ENCODE peak calls at places on chromosome 11, in six cellular contexts. One of them, this sample, is unnamed.

GRCh38 chr11:19196458-19196857 is 5.3 kb downstream of the CSRP3 start:
- DNase-seq in neuronal stem cell: no peak
- DNase-seq in H1: no peak
- DNase-seq in IMR-90: no peak
- DNase-seq in mesenchymal stem cell: no peak
- DNase-seq in trophoblast cell: no peak
- DNase-seq in this sample: no peak

GRCh38 chr11:120182790-120183491 is 27.9 kb upstream of the OAF start:
- DNase-seq in neuronal stem cell: no peak
- DNase-seq in H1: no peak
- DNase-seq in IMR-90: no peak
- DNase-seq in mesenchymal stem cell: no peak
- DNase-seq in trophoblast cell: no peak
- DNase-seq in this sample: peak

GRCh38 chr11:4455439-4455838 is 6.3 kb downstream of the OR52K2 start:
- DNase-seq in neuronal stem cell: no peak
- DNase-seq in H1: no peak
- DNase-seq in IMR-90: no peak
- DNase-seq in mesenchymal stem cell: no peak
- DNase-seq in trophoblast cell: peak
- DNase-seq in this sample: no peak

GRCh38 chr11:11782532-11783110 is 59.2 kb upstream of the USP47 start:
- DNase-seq in neuronal stem cell: no peak
- DNase-seq in H1: no peak
- DNase-seq in IMR-90: no peak
- DNase-seq in mesenchymal stem cell: no peak
- DNase-seq in trophoblast cell: no peak
- DNase-seq in this sample: no peak

GRCh38 chr11:124724854-124725718 is 14.7 kb upstream of the NRGN start:
- DNase-seq in neuronal stem cell: no peak
- DNase-seq in H1: no peak
- DNase-seq in IMR-90: no peak
- DNase-seq in mesenchymal stem cell: no peak
- DNase-seq in trophoblast cell: no peak
- DNase-seq in this sample: peak

GRCh38 chr11:65911682-65912568 is 6.9 kb downstream of the C11orf68 start:
- DNase-seq in neuronal stem cell: no peak
- DNase-seq in H1: no peak
- DNase-seq in IMR-90: peak
- DNase-seq in mesenchymal stem cell: peak
- DNase-seq in trophoblast cell: no peak
- DNase-seq in this sample: peak

GRCh38 chr11:69530278-69531070 is 49.0 kb downstream of the LINC01488 start:
- DNase-seq in neuronal stem cell: no peak
- DNase-seq in H1: no peak
- DNase-seq in IMR-90: no peak
- DNase-seq in mesenchymal stem cell: no peak
- DNase-seq in trophoblast cell: no peak
- DNase-seq in this sample: no peak

GRCh38 chr11:47917643-47918369 is 62.6 kb upstream of the PTPRJ start:
- DNase-seq in neuronal stem cell: no peak
- DNase-seq in H1: no peak
- DNase-seq in IMR-90: peak
- DNase-seq in mesenchymal stem cell: peak
- DNase-seq in trophoblast cell: peak
- DNase-seq in this sample: peak

GRCh38 chr11:115724709-115725108 is 220.5 kb upstream of the CADM1 start:
- DNase-seq in neuronal stem cell: no peak
- DNase-seq in H1: no peak
- DNase-seq in IMR-90: peak
- DNase-seq in mesenchymal stem cell: peak
- DNase-seq in trophoblast cell: peak
- DNase-seq in this sample: no peak

GRCh38 chr11:65213322-65214211 is 31.8 kb downstream of the CAPN1 start:
- DNase-seq in neuronal stem cell: no peak
- DNase-seq in H1: peak
- DNase-seq in IMR-90: peak
- DNase-seq in mesenchymal stem cell: no peak
- DNase-seq in trophoblast cell: no peak
- DNase-seq in this sample: peak

GRCh38 chr11:27158763-27159679 is 118.4 kb downstream of the BBOX1 start:
- DNase-seq in neuronal stem cell: peak
- DNase-seq in H1: peak
- DNase-seq in IMR-90: peak
- DNase-seq in mesenchymal stem cell: peak
- DNase-seq in trophoblast cell: peak
- DNase-seq in this sample: peak

GRCh38 chr11:69229521-69229920 is 64.4 kb upstream of the MYEOV start:
- DNase-seq in neuronal stem cell: no peak
- DNase-seq in H1: no peak
- DNase-seq in IMR-90: no peak
- DNase-seq in mesenchymal stem cell: no peak
- DNase-seq in trophoblast cell: no peak
- DNase-seq in this sample: no peak

GRCh38 chr11:94125408-94126120 is 3.1 kb upstream of the PANX1 start:
- DNase-seq in neuronal stem cell: no peak
- DNase-seq in H1: no peak
- DNase-seq in IMR-90: no peak
- DNase-seq in mesenchymal stem cell: no peak
- DNase-seq in trophoblast cell: no peak
- DNase-seq in this sample: no peak

GRCh38 chr11:113896156-113896879 is 8.3 kb upstream of the HTR3B start:
- DNase-seq in neuronal stem cell: no peak
- DNase-seq in H1: no peak
- DNase-seq in IMR-90: peak
- DNase-seq in mesenchymal stem cell: peak
- DNase-seq in trophoblast cell: no peak
- DNase-seq in this sample: peak

GRCh38 chr11:87028688-87029087 is 9.0 kb upstream of the TMEM135 start:
- DNase-seq in neuronal stem cell: no peak
- DNase-seq in H1: no peak
- DNase-seq in IMR-90: no peak
- DNase-seq in mesenchymal stem cell: no peak
- DNase-seq in trophoblast cell: no peak
- DNase-seq in this sample: no peak

GRCh38 chr11:70524096-70524922 is 126.0 kb downstream of the CTTN start:
- DNase-seq in neuronal stem cell: no peak
- DNase-seq in H1: no peak
- DNase-seq in IMR-90: peak
- DNase-seq in mesenchymal stem cell: peak
- DNase-seq in trophoblast cell: no peak
- DNase-seq in this sample: no peak

GRCh38 chr11:61193596-61193995 is 9.7 kb upstream of the PGA3 start:
- DNase-seq in neuronal stem cell: no peak
- DNase-seq in H1: no peak
- DNase-seq in IMR-90: no peak
- DNase-seq in mesenchymal stem cell: no peak
- DNase-seq in trophoblast cell: no peak
- DNase-seq in this sample: peak

GRCh38 chr11:78228467-78228866 is 39.7 kb downstream of the USP35 start:
- DNase-seq in neuronal stem cell: peak
- DNase-seq in H1: no peak
- DNase-seq in IMR-90: peak
- DNase-seq in mesenchymal stem cell: peak
- DNase-seq in trophoblast cell: peak
- DNase-seq in this sample: peak

GRCh38 chr11:8867856-8868705 is 42.9 kb upstream of the AKIP1 start:
- DNase-seq in neuronal stem cell: no peak
- DNase-seq in H1: no peak
- DNase-seq in IMR-90: peak
- DNase-seq in mesenchymal stem cell: peak
- DNase-seq in trophoblast cell: peak
- DNase-seq in this sample: no peak

GRCh38 chr11:47775240-47775869 is 8.2 kb upstream of the FNBP4 start:
- DNase-seq in neuronal stem cell: no peak
- DNase-seq in H1: no peak
- DNase-seq in IMR-90: no peak
- DNase-seq in mesenchymal stem cell: no peak
- DNase-seq in trophoblast cell: no peak
- DNase-seq in this sample: no peak

GRCh38 chr11:116931206-116931953 is 94.0 kb upstream of the APOA1 start:
- DNase-seq in neuronal stem cell: no peak
- DNase-seq in H1: no peak
- DNase-seq in IMR-90: peak
- DNase-seq in mesenchymal stem cell: peak
- DNase-seq in trophoblast cell: no peak
- DNase-seq in this sample: no peak

GRCh38 chr11:86891020-86891419 is 64.2 kb downstream of the FZD4 start:
- DNase-seq in neuronal stem cell: no peak
- DNase-seq in H1: no peak
- DNase-seq in IMR-90: no peak
- DNase-seq in mesenchymal stem cell: no peak
- DNase-seq in trophoblast cell: no peak
- DNase-seq in this sample: no peak

GRCh38 chr11:100622404-100622803 is 64.7 kb upstream of the ARHGAP42 start:
- DNase-seq in neuronal stem cell: no peak
- DNase-seq in H1: no peak
- DNase-seq in IMR-90: no peak
- DNase-seq in mesenchymal stem cell: no peak
- DNase-seq in trophoblast cell: no peak
- DNase-seq in this sample: no peak

GRCh38 chr11:63868399-63869064 is 29.6 kb downstream of the MARK2 start:
- DNase-seq in neuronal stem cell: no peak
- DNase-seq in H1: no peak
- DNase-seq in IMR-90: no peak
- DNase-seq in mesenchymal stem cell: no peak
- DNase-seq in trophoblast cell: no peak
- DNase-seq in this sample: no peak

GRCh38 chr11:106167085-106167484 is 89.6 kb downstream of the AASDHPPT start:
- DNase-seq in neuronal stem cell: no peak
- DNase-seq in H1: no peak
- DNase-seq in IMR-90: no peak
- DNase-seq in mesenchymal stem cell: no peak
- DNase-seq in trophoblast cell: no peak
- DNase-seq in this sample: no peak
- H4K91ac ChIP-seq in neuronal stem cell: no peak
- H4K91ac ChIP-seq in H1: no peak
- H4K91ac ChIP-seq in IMR-90: no peak
- H4K91ac ChIP-seq in mesenchymal stem cell: no peak
- H4K91ac ChIP-seq in trophoblast cell: no peak
- H4K91ac ChIP-seq in this sample: no peak

DNA sequence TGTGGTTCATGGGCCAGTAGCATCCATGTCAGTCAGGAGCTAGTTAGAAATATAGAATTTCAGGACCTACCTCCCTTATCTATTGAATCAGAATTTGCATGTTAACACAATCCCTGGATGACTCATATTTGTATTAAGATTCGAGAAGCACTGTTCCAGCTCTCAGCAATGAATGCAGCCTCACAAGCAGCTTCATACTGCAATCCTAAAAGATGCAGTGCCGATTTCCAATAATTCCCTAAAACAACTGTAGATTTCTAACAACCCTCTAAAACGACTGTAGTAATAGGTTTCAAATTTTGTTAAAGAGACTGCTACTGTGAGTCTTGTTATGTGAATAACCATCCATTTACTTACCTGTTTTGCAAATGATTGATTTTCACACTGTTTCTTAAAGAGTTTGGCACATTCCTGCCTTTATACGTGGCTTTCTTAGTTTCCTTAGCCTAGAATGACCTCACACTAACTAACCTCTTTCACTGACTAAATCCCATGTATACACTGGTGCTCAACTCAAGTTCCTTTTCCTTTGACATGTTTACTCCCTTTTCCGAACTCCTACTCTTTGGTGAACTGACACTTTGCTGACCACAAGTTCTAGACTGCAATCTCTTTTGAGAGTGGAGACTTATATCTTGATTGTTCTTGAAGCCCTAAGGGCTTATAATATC is 511.8 kb downstream of the METTL15 start:
- DNase-seq in neuronal stem cell: no peak
- DNase-seq in H1: no peak
- DNase-seq in IMR-90: peak
- DNase-seq in mesenchymal stem cell: peak
- DNase-seq in trophoblast cell: no peak
- DNase-seq in this sample: no peak
- H3K14ac ChIP-seq in neuronal stem cell: no peak
- H3K14ac ChIP-seq in H1: no peak
- H3K14ac ChIP-seq in IMR-90: peak
- H3K14ac ChIP-seq in mesenchymal stem cell: no peak
- H3K14ac ChIP-seq in trophoblast cell: no peak
- H3K14ac ChIP-seq in this sample: no peak

GRCh38 chr11:67493548-67494370 is 10.9 kb downstream of the AIP start:
- DNase-seq in neuronal stem cell: no peak
- DNase-seq in H1: no peak
- DNase-seq in IMR-90: no peak
- DNase-seq in mesenchymal stem cell: no peak
- DNase-seq in trophoblast cell: no peak
- DNase-seq in this sample: no peak

GRCh38 chr11:67492801-67493547 is 10.1 kb downstream of the AIP start:
- DNase-seq in neuronal stem cell: no peak
- DNase-seq in H1: no peak
- DNase-seq in IMR-90: no peak
- DNase-seq in mesenchymal stem cell: no peak
- DNase-seq in trophoblast cell: no peak
- DNase-seq in this sample: peak

GRCh38 chr11:67490727-67491065 is 7.9 kb downstream of the AIP start:
- DNase-seq in neuronal stem cell: no peak
- DNase-seq in H1: no peak
- DNase-seq in IMR-90: no peak
- DNase-seq in mesenchymal stem cell: no peak
- DNase-seq in trophoblast cell: no peak
- DNase-seq in this sample: no peak

GRCh38 chr11:67491276-67492068 is 8.6 kb downstream of the AIP start:
- DNase-seq in neuronal stem cell: no peak
- DNase-seq in H1: no peak
- DNase-seq in IMR-90: no peak
- DNase-seq in mesenchymal stem cell: no peak
- DNase-seq in trophoblast cell: no peak
- DNase-seq in this sample: no peak

GRCh38 chr11:67492069-67492727 is 9.4 kb downstream of the AIP start:
- DNase-seq in neuronal stem cell: no peak
- DNase-seq in H1: no peak
- DNase-seq in IMR-90: no peak
- DNase-seq in mesenchymal stem cell: no peak
- DNase-seq in trophoblast cell: no peak
- DNase-seq in this sample: no peak
- H4K91ac ChIP-seq in neuronal stem cell: no peak
- H4K91ac ChIP-seq in H1: no peak
- H4K91ac ChIP-seq in IMR-90: no peak
- H4K91ac ChIP-seq in mesenchymal stem cell: no peak
- H4K91ac ChIP-seq in trophoblast cell: no peak
- H4K91ac ChIP-seq in this sample: no peak

DNA sequence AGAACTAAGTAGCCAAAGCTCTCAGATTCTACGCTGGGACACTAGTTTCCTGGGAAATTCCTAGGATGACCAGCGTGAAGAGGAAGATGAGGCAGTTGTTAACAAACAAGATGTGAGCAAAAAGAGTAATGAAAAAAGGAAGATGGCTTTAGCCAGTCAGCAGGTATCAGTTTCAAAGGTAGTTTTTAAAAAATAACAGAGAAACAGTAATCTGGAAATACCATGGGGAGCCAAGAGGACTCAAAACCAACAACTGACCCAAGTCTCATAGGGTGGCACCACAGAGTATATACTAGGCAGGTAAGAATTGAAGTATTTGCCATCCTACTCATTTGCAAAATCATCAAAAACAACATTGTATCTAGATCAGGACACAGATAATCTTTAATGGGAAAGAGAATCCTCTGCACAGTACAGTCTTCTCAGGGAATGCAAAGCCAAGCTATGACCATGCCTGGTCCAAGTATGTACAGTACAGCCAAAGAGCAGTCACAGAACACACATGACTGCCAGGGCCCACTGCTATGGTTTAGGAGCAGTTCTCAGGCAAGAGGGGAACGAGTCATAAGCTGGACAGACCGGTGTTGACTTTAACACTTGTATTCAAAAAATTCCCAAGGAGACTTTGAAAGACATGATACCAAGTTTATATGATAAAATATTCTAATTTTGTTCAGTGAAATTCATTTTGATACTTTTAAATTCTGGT is 20.6 kb downstream of the MSANTD4 start:
- DNase-seq in neuronal stem cell: no peak
- DNase-seq in H1: no peak
- DNase-seq in IMR-90: peak
- DNase-seq in mesenchymal stem cell: no peak
- DNase-seq in trophoblast cell: no peak
- DNase-seq in this sample: no peak
- H3K14ac ChIP-seq in neuronal stem cell: no peak
- H3K14ac ChIP-seq in H1: no peak
- H3K14ac ChIP-seq in IMR-90: no peak
- H3K14ac ChIP-seq in mesenchymal stem cell: no peak
- H3K14ac ChIP-seq in trophoblast cell: no peak
- H3K14ac ChIP-seq in this sample: no peak

This sample was measured in H9.